ENCODE peak calls at places on chromosomes 7 and 10, in seven cellular contexts. One of them, this sample, is unnamed. For H3K4me1, the result is how much of the 10 kb centered on the place peaks cover.

GRCh38 chr7:6392712-6393666 is 54.8 kb downstream of the DAGLB start:
- DNase-seq in cardiac muscle cell: peak
- DNase-seq in HCT116: peak
- DNase-seq in mesenchymal stem cell: peak
- DNase-seq in right lobe of liver: peak
- DNase-seq in PC-3: peak
- DNase-seq in Panc1: no peak
- DNase-seq in this sample: peak

GRCh38 chr10:69413221-69413865 is 3.4 kb downstream of the TACR2 start:
- DNase-seq in mesenchymal stem cell: peak
- DNase-seq in PC-3: peak
- DNase-seq in Panc1: no peak
- DNase-seq in right lobe of liver: no peak
- DNase-seq in HCT116: peak
- DNase-seq in cardiac muscle cell: peak
- DNase-seq in this sample: peak

GRCh38 chr7:131425992-131426391 is 98.3 kb downstream of the MKLN1 start:
- DNase-seq in mesenchymal stem cell: no peak
- DNase-seq in cardiac muscle cell: peak
- DNase-seq in PC-3: no peak
- DNase-seq in right lobe of liver: no peak
- DNase-seq in Panc1: no peak
- DNase-seq in HCT116: no peak
- DNase-seq in this sample: no peak

GRCh38 chr7:78134256-78134655 is 335.7 kb downstream of the PHTF2 start:
- DNase-seq in HCT116: peak
- DNase-seq in PC-3: peak
- DNase-seq in cardiac muscle cell: peak
- DNase-seq in right lobe of liver: no peak
- DNase-seq in Panc1: peak
- DNase-seq in mesenchymal stem cell: peak
- DNase-seq in this sample: no peak

GRCh38 chr10:78968300-78968943 is 100.3 kb upstream of the ZMIZ1 start:
- DNase-seq in right lobe of liver: no peak
- DNase-seq in HCT116: no peak
- DNase-seq in Panc1: no peak
- DNase-seq in PC-3: no peak
- DNase-seq in cardiac muscle cell: no peak
- DNase-seq in mesenchymal stem cell: no peak
- DNase-seq in this sample: no peak

GRCh38 chr10:86355571-86356038 is 11.0 kb downstream of the GRID1 start:
- DNase-seq in right lobe of liver: peak
- DNase-seq in Panc1: no peak
- DNase-seq in HCT116: no peak
- DNase-seq in cardiac muscle cell: no peak
- DNase-seq in PC-3: no peak
- DNase-seq in mesenchymal stem cell: no peak
- DNase-seq in this sample: peak

GRCh38 chr7:6272481-6273323 is at the start of gene CYTH3:
- DNase-seq in right lobe of liver: peak
- DNase-seq in mesenchymal stem cell: peak
- DNase-seq in cardiac muscle cell: peak
- DNase-seq in PC-3: peak
- DNase-seq in Panc1: no peak
- DNase-seq in HCT116: no peak
- DNase-seq in this sample: peak

GRCh38 chr10:29257106-29257783 is 31.6 kb upstream of the LYZL1 start:
- DNase-seq in cardiac muscle cell: peak
- DNase-seq in Panc1: no peak
- DNase-seq in mesenchymal stem cell: peak
- DNase-seq in PC-3: peak
- DNase-seq in right lobe of liver: no peak
- DNase-seq in HCT116: no peak
- DNase-seq in this sample: no peak

GRCh38 chr10:48533540-48533939 is 71.3 kb downstream of the ARHGAP22 start:
- DNase-seq in cardiac muscle cell: no peak
- DNase-seq in PC-3: no peak
- DNase-seq in mesenchymal stem cell: no peak
- DNase-seq in HCT116: no peak
- DNase-seq in Panc1: no peak
- DNase-seq in right lobe of liver: no peak
- DNase-seq in this sample: no peak

GRCh38 chr7:149285581-149285975 is 23.6 kb downstream of the ZNF783 start:
- DNase-seq in right lobe of liver: no peak
- DNase-seq in PC-3: peak
- DNase-seq in cardiac muscle cell: peak
- DNase-seq in mesenchymal stem cell: peak
- DNase-seq in Panc1: no peak
- DNase-seq in HCT116: no peak
- DNase-seq in this sample: no peak

GRCh38 chr10:103057980-103058568 is 135.0 kb downstream of the NT5C2 start:
- DNase-seq in right lobe of liver: no peak
- DNase-seq in HCT116: no peak
- DNase-seq in mesenchymal stem cell: peak
- DNase-seq in PC-3: no peak
- DNase-seq in cardiac muscle cell: no peak
- DNase-seq in Panc1: no peak
- DNase-seq in this sample: no peak

GRCh38 chr10:69073025-69073424 is 14.9 kb upstream of the SRGN start:
- DNase-seq in cardiac muscle cell: no peak
- DNase-seq in PC-3: no peak
- DNase-seq in right lobe of liver: no peak
- DNase-seq in HCT116: no peak
- DNase-seq in Panc1: no peak
- DNase-seq in mesenchymal stem cell: no peak
- DNase-seq in this sample: no peak

GRCh38 chr7:2125931-2126330 is 106.8 kb downstream of the MAD1L1 start:
- DNase-seq in cardiac muscle cell: no peak
- DNase-seq in Panc1: no peak
- DNase-seq in PC-3: no peak
- DNase-seq in HCT116: no peak
- DNase-seq in right lobe of liver: no peak
- DNase-seq in mesenchymal stem cell: no peak
- DNase-seq in this sample: no peak

GRCh38 chr7:150923191-150923590 is 54.9 kb downstream of the KCNH2 start:
- DNase-seq in PC-3: peak
- DNase-seq in Panc1: no peak
- DNase-seq in right lobe of liver: no peak
- DNase-seq in mesenchymal stem cell: no peak
- DNase-seq in HCT116: no peak
- DNase-seq in cardiac muscle cell: no peak
- DNase-seq in this sample: no peak

GRCh38 chr10:101321073-101321472 is 32.9 kb upstream of the BTRC start:
- DNase-seq in PC-3: no peak
- DNase-seq in HCT116: no peak
- DNase-seq in mesenchymal stem cell: no peak
- DNase-seq in right lobe of liver: no peak
- DNase-seq in cardiac muscle cell: no peak
- DNase-seq in Panc1: no peak
- DNase-seq in this sample: no peak

GRCh38 chr10:131187274-131187673 is 124.2 kb downstream of the TCERG1L start:
- DNase-seq in mesenchymal stem cell: no peak
- DNase-seq in PC-3: no peak
- DNase-seq in HCT116: no peak
- DNase-seq in right lobe of liver: no peak
- DNase-seq in Panc1: no peak
- DNase-seq in cardiac muscle cell: no peak
- DNase-seq in this sample: no peak

GRCh38 chr10:78577673-78578072 is 491.1 kb upstream of the ZMIZ1 start:
- DNase-seq in cardiac muscle cell: no peak
- DNase-seq in Panc1: no peak
- DNase-seq in mesenchymal stem cell: no peak
- DNase-seq in right lobe of liver: no peak
- DNase-seq in PC-3: peak
- DNase-seq in HCT116: no peak
- DNase-seq in this sample: no peak

GRCh38 chr7:156772725-156773124 is 120.3 kb downstream of the LMBR1 start:
- DNase-seq in PC-3: no peak
- DNase-seq in mesenchymal stem cell: no peak
- DNase-seq in cardiac muscle cell: no peak
- DNase-seq in right lobe of liver: no peak
- DNase-seq in HCT116: no peak
- DNase-seq in Panc1: no peak
- DNase-seq in this sample: no peak

GRCh38 chr7:102821994-102822747 is 73.4 kb downstream of the FAM185A start:
- DNase-seq in right lobe of liver: no peak
- DNase-seq in HCT116: no peak
- DNase-seq in Panc1: no peak
- DNase-seq in cardiac muscle cell: no peak
- DNase-seq in PC-3: no peak
- DNase-seq in mesenchymal stem cell: no peak
- DNase-seq in this sample: no peak

GRCh38 chr7:53398566-53398965 is 363.1 kb downstream of the POM121L12 start:
- DNase-seq in HCT116: no peak
- DNase-seq in cardiac muscle cell: no peak
- DNase-seq in Panc1: no peak
- DNase-seq in right lobe of liver: no peak
- DNase-seq in mesenchymal stem cell: peak
- DNase-seq in PC-3: no peak
- DNase-seq in this sample: no peak

GRCh38 chr10:79084012-79084971 is 15.5 kb downstream of the ZMIZ1 start:
- DNase-seq in mesenchymal stem cell: peak
- DNase-seq in HCT116: no peak
- DNase-seq in PC-3: peak
- DNase-seq in cardiac muscle cell: peak
- DNase-seq in Panc1: no peak
- DNase-seq in right lobe of liver: peak
- DNase-seq in this sample: peak

GRCh38 chr7:148929176-148929575 is 45.1 kb upstream of the EZH2 start:
- DNase-seq in mesenchymal stem cell: no peak
- DNase-seq in PC-3: no peak
- DNase-seq in cardiac muscle cell: no peak
- DNase-seq in Panc1: no peak
- DNase-seq in right lobe of liver: no peak
- DNase-seq in HCT116: no peak
- DNase-seq in this sample: peak

GRCh38 chr7:158581440-158582088 is 6.1 kb downstream of the PTPRN2 start:
- DNase-seq in mesenchymal stem cell: no peak
- DNase-seq in PC-3: peak
- DNase-seq in Panc1: no peak
- DNase-seq in cardiac muscle cell: no peak
- DNase-seq in right lobe of liver: no peak
- DNase-seq in HCT116: no peak
- DNase-seq in this sample: no peak

GRCh38 chr10:114869500-114869899 is 47.9 kb downstream of the FHIP2A start:
- DNase-seq in HCT116: no peak
- DNase-seq in cardiac muscle cell: peak
- DNase-seq in Panc1: no peak
- DNase-seq in mesenchymal stem cell: peak
- DNase-seq in right lobe of liver: no peak
- DNase-seq in PC-3: peak
- DNase-seq in this sample: no peak
- H3K4me1 ChIP-seq in HCT116: under half
- H3K4me1 ChIP-seq in cardiac muscle cell: under half
- H3K4me1 ChIP-seq in Panc1: under half
- H3K4me1 ChIP-seq in mesenchymal stem cell: under half
- H3K4me1 ChIP-seq in right lobe of liver: under half
- H3K4me1 ChIP-seq in PC-3: under half
- H3K4me1 ChIP-seq in this sample: under half

GRCh38 chr7:116732788-116733709 is 61.1 kb downstream of the MET start:
- DNase-seq in right lobe of liver: no peak
- DNase-seq in HCT116: no peak
- DNase-seq in mesenchymal stem cell: no peak
- DNase-seq in cardiac muscle cell: no peak
- DNase-seq in Panc1: no peak
- DNase-seq in PC-3: no peak
- DNase-seq in this sample: no peak
- H3K4me1 ChIP-seq in right lobe of liver: under half
- H3K4me1 ChIP-seq in HCT116: half or more
- H3K4me1 ChIP-seq in mesenchymal stem cell: under half
- H3K4me1 ChIP-seq in cardiac muscle cell: under half
- H3K4me1 ChIP-seq in Panc1: under half
- H3K4me1 ChIP-seq in PC-3: under half
- H3K4me1 ChIP-seq in this sample: under half

DNA sequence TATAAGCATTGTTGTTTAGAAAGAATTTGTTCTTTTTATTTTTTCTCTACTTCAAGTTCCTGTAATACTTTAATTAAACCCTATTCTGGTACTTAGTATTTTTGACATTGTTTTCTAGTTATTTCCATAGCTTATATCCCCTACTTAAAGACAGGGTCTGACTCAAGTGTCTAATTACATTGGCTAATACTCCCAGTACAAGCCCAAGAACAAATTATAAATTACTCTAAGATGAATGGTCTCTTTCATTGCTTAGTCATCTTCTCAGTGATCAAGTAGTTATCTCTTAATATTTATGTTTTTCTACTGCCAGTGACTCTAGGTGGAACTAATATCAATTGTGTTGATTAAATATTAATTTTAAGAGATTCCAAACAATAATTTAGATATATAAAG is 21.6 kb downstream of the AHR start:
- DNase-seq in PC-3: no peak
- DNase-seq in cardiac muscle cell: no peak
- DNase-seq in Panc1: no peak
- DNase-seq in HCT116: no peak
- DNase-seq in right lobe of liver: no peak
- DNase-seq in mesenchymal stem cell: peak
- DNase-seq in this sample: no peak
- H3K4me1 ChIP-seq in PC-3: under half
- H3K4me1 ChIP-seq in cardiac muscle cell: under half
- H3K4me1 ChIP-seq in Panc1: under half
- H3K4me1 ChIP-seq in HCT116: under half
- H3K4me1 ChIP-seq in right lobe of liver: under half
- H3K4me1 ChIP-seq in mesenchymal stem cell: under half
- H3K4me1 ChIP-seq in this sample: under half

DNA sequence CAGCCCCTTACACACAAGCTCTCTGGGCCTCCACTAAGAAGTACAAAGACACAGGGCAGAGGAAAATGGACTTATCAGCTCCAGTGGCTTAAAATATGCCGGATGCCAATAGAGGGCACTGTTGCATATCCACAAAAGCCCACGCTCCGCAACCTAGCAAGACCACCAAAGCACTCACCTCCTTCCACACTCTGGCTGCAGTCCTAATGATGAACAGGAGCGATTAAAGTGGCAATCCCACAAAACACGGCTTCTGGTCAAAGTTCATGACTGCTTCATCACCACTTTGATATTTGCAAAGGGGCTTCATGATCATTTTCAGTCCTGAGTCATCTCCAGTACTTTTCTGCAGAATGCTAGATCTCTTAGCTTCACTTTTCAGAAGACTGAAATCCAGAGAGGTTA is 158.3 kb upstream of the ITGB1 start:
- DNase-seq in mesenchymal stem cell: peak
- DNase-seq in Panc1: no peak
- DNase-seq in cardiac muscle cell: peak
- DNase-seq in HCT116: peak
- DNase-seq in PC-3: peak
- DNase-seq in right lobe of liver: no peak
- DNase-seq in this sample: no peak
- H3K4me1 ChIP-seq in mesenchymal stem cell: under half
- H3K4me1 ChIP-seq in Panc1: under half
- H3K4me1 ChIP-seq in cardiac muscle cell: under half
- H3K4me1 ChIP-seq in HCT116: under half
- H3K4me1 ChIP-seq in PC-3: under half
- H3K4me1 ChIP-seq in right lobe of liver: under half
- H3K4me1 ChIP-seq in this sample: under half

GRCh38 chr10:133259603-133259992 is 17.1 kb downstream of the ADAM8 start:
- DNase-seq in Panc1: no peak
- DNase-seq in cardiac muscle cell: no peak
- DNase-seq in HCT116: no peak
- DNase-seq in mesenchymal stem cell: no peak
- DNase-seq in PC-3: peak
- DNase-seq in right lobe of liver: no peak
- DNase-seq in this sample: no peak
- H3K4me1 ChIP-seq in Panc1: under half
- H3K4me1 ChIP-seq in cardiac muscle cell: under half
- H3K4me1 ChIP-seq in HCT116: half or more
- H3K4me1 ChIP-seq in mesenchymal stem cell: under half
- H3K4me1 ChIP-seq in PC-3: half or more
- H3K4me1 ChIP-seq in right lobe of liver: under half
- H3K4me1 ChIP-seq in this sample: half or more